ENCODE peak calls at places on chromosomes 7 and 10, in six cellular contexts. One of them, this sample, is unnamed.

GRCh38 chr7:132558815-132559214 is 17.5 kb downstream of the PLXNA4 start:
- DNase-seq in lung: no peak
- DNase-seq in lower lobe of right lung: no peak
- DNase-seq in progenitor cell of endocrine pancreas: no peak
- DNase-seq in psoas muscle: no peak
- DNase-seq in RWPE1: no peak
- DNase-seq in this sample: no peak

GRCh38 chr7:99126921-99127553 is 16.9 kb downstream of the SMURF1 start:
- DNase-seq in RWPE1: no peak
- DNase-seq in progenitor cell of endocrine pancreas: no peak
- DNase-seq in lung: no peak
- DNase-seq in psoas muscle: no peak
- DNase-seq in lower lobe of right lung: peak; percentile 72
- DNase-seq in this sample: no peak

GRCh38 chr10:70479626-70480253 is 1.2 kb downstream of the PALD1 start:
- DNase-seq in RWPE1: no peak
- DNase-seq in lower lobe of right lung: no peak
- DNase-seq in lung: no peak
- DNase-seq in progenitor cell of endocrine pancreas: no peak
- DNase-seq in psoas muscle: peak; percentile 72
- DNase-seq in this sample: no peak

GRCh38 chr7:2558620-2559282 is at the start of gene IQCE:
- DNase-seq in RWPE1: peak; percentile 92
- DNase-seq in progenitor cell of endocrine pancreas: peak; percentile 97
- DNase-seq in psoas muscle: peak; percentile 97
- DNase-seq in lung: peak; percentile 94
- DNase-seq in lower lobe of right lung: peak; percentile 96
- DNase-seq in this sample: peak; percentile 59

GRCh38 chr10:103936022-103936421 is 18.0 kb upstream of the STN1 start:
- DNase-seq in RWPE1: no peak
- DNase-seq in lower lobe of right lung: no peak
- DNase-seq in progenitor cell of endocrine pancreas: no peak
- DNase-seq in psoas muscle: no peak
- DNase-seq in lung: no peak
- DNase-seq in this sample: no peak

GRCh38 chr10:31278279-31278941 is 40.6 kb upstream of the ZEB1 start:
- DNase-seq in progenitor cell of endocrine pancreas: no peak
- DNase-seq in psoas muscle: no peak
- DNase-seq in RWPE1: no peak
- DNase-seq in lung: no peak
- DNase-seq in lower lobe of right lung: no peak
- DNase-seq in this sample: no peak

GRCh38 chr10:25966846-25967245 is 32.8 kb downstream of the MYO3A start:
- DNase-seq in lower lobe of right lung: no peak
- DNase-seq in lung: no peak
- DNase-seq in progenitor cell of endocrine pancreas: no peak
- DNase-seq in psoas muscle: no peak
- DNase-seq in RWPE1: no peak
- DNase-seq in this sample: no peak

GRCh38 chr10:69359089-69360025 is 57.4 kb downstream of the TACR2 start:
- DNase-seq in psoas muscle: no peak
- DNase-seq in lung: no peak
- DNase-seq in lower lobe of right lung: no peak
- DNase-seq in RWPE1: no peak
- DNase-seq in progenitor cell of endocrine pancreas: no peak
- DNase-seq in this sample: no peak

GRCh38 chr7:30906520-30907240 is 5.0 kb upstream of the AQP1 start:
- DNase-seq in progenitor cell of endocrine pancreas: no peak
- DNase-seq in lower lobe of right lung: no peak
- DNase-seq in lung: no peak
- DNase-seq in psoas muscle: no peak
- DNase-seq in RWPE1: peak; percentile 27
- DNase-seq in this sample: no peak

GRCh38 chr10:82759050-82759449 is 884.1 kb downstream of the NRG3 start:
- DNase-seq in psoas muscle: no peak
- DNase-seq in RWPE1: no peak
- DNase-seq in lower lobe of right lung: no peak
- DNase-seq in lung: no peak
- DNase-seq in progenitor cell of endocrine pancreas: no peak
- DNase-seq in this sample: no peak

GRCh38 chr7:77745746-77746145 is 49.5 kb downstream of the RSBN1L start:
- DNase-seq in progenitor cell of endocrine pancreas: no peak
- DNase-seq in lung: no peak
- DNase-seq in RWPE1: no peak
- DNase-seq in lower lobe of right lung: no peak
- DNase-seq in psoas muscle: no peak
- DNase-seq in this sample: no peak

GRCh38 chr7:70693690-70694356 is 438.1 kb upstream of the GALNT17 start:
- DNase-seq in lung: peak; percentile 68
- DNase-seq in psoas muscle: peak; percentile 95
- DNase-seq in lower lobe of right lung: peak; percentile 81
- DNase-seq in RWPE1: peak; percentile 31
- DNase-seq in progenitor cell of endocrine pancreas: peak; percentile 57
- DNase-seq in this sample: peak; percentile 35

GRCh38 chr7:2638224-2638991 is 6.6 kb downstream of the TTYH3 start:
- DNase-seq in lower lobe of right lung: no peak
- DNase-seq in lung: no peak
- DNase-seq in RWPE1: no peak
- DNase-seq in progenitor cell of endocrine pancreas: no peak
- DNase-seq in psoas muscle: peak; percentile 87
- DNase-seq in this sample: no peak

GRCh38 chr7:64884085-64884912 is 18.8 kb upstream of the ZNF273 start:
- DNase-seq in lower lobe of right lung: no peak
- DNase-seq in psoas muscle: no peak
- DNase-seq in progenitor cell of endocrine pancreas: no peak
- DNase-seq in lung: no peak
- DNase-seq in RWPE1: no peak
- DNase-seq in this sample: peak; percentile 3

GRCh38 chr7:94414481-94414880 is 19.8 kb downstream of the COL1A2 start:
- DNase-seq in psoas muscle: no peak
- DNase-seq in RWPE1: no peak
- DNase-seq in progenitor cell of endocrine pancreas: no peak
- DNase-seq in lung: no peak
- DNase-seq in lower lobe of right lung: no peak
- DNase-seq in this sample: no peak

GRCh38 chr10:117107280-117107679 is 30.8 kb downstream of the VAX1 start:
- DNase-seq in RWPE1: no peak
- DNase-seq in progenitor cell of endocrine pancreas: no peak
- DNase-seq in lower lobe of right lung: no peak
- DNase-seq in psoas muscle: no peak
- DNase-seq in lung: no peak
- DNase-seq in this sample: no peak

GRCh38 chr10:132294196-132294520 is 13.6 kb downstream of the STK32C start:
- DNase-seq in lower lobe of right lung: peak; percentile 10
- DNase-seq in RWPE1: no peak
- DNase-seq in lung: no peak
- DNase-seq in progenitor cell of endocrine pancreas: no peak
- DNase-seq in psoas muscle: no peak
- DNase-seq in this sample: no peak

GRCh38 chr7:40866601-40867000 is 731.8 kb downstream of the SUGCT start:
- DNase-seq in RWPE1: no peak
- DNase-seq in progenitor cell of endocrine pancreas: no peak
- DNase-seq in lung: no peak
- DNase-seq in psoas muscle: no peak
- DNase-seq in lower lobe of right lung: no peak
- DNase-seq in this sample: no peak

GRCh38 chr10:32005050-32005449 is 51.2 kb downstream of the KIF5B start:
- DNase-seq in RWPE1: peak; percentile 30
- DNase-seq in lung: peak; percentile 33
- DNase-seq in progenitor cell of endocrine pancreas: no peak
- DNase-seq in psoas muscle: no peak
- DNase-seq in lower lobe of right lung: no peak
- DNase-seq in this sample: no peak

GRCh38 chr7:2242541-2243482 is 786 bp downstream of the NUDT1 start:
- DNase-seq in progenitor cell of endocrine pancreas: no peak
- DNase-seq in lower lobe of right lung: no peak
- DNase-seq in lung: no peak
- DNase-seq in RWPE1: peak; percentile 44
- DNase-seq in psoas muscle: no peak
- DNase-seq in this sample: no peak

GRCh38 chr7:36535866-36536664 is 146.4 kb downstream of the ANLN start:
- DNase-seq in progenitor cell of endocrine pancreas: no peak
- DNase-seq in RWPE1: peak; percentile 53
- DNase-seq in lung: no peak
- DNase-seq in psoas muscle: no peak
- DNase-seq in lower lobe of right lung: no peak
- DNase-seq in this sample: no peak

GRCh38 chr7:121547341-121548092 is 151.4 kb upstream of the FAM3C start:
- DNase-seq in psoas muscle: no peak
- DNase-seq in lung: no peak
- DNase-seq in RWPE1: peak; percentile 66
- DNase-seq in lower lobe of right lung: no peak
- DNase-seq in progenitor cell of endocrine pancreas: no peak
- DNase-seq in this sample: no peak

GRCh38 chr7:70383947-70384475 is 747.9 kb upstream of the GALNT17 start:
- DNase-seq in RWPE1: no peak
- DNase-seq in progenitor cell of endocrine pancreas: no peak
- DNase-seq in lower lobe of right lung: no peak
- DNase-seq in lung: no peak
- DNase-seq in psoas muscle: no peak
- DNase-seq in this sample: no peak

GRCh38 chr10:53135213-53135896 is 362.8 kb upstream of the MBL2 start:
- DNase-seq in RWPE1: no peak
- DNase-seq in psoas muscle: no peak
- DNase-seq in lung: no peak
- DNase-seq in lower lobe of right lung: no peak
- DNase-seq in progenitor cell of endocrine pancreas: no peak
- DNase-seq in this sample: no peak

DNA sequence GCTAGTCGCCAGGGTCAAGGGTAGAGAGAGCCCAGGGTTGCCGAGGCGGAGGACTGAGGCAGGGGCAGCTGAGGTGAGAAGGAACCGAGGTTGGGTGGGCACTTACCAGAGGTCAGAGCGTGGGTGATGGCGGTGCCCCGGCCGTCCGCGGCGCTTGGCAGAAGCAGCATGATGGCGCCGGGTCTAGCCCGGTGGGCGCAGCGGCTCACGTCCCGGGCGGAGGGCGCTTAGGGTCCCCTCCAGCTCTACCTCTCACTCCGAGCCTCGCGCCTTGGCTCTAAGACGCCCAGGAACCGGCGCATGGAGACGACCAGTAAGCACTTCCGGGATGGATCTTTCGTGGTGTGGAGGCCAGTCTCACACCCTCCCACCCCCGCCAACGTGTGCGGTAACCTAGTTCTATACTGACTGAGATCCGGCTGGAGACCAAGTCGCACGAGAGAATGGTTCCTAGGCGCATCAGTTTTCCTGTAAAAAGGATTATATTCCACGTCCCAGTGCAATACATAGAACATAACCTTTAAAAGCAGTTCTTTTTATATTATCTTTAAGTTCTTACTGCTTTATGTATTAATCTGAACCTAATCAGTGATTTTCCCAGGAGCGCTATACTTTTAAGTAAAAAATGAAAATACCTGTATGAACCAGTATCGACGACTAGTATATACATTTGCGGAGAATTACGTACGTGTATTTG is at the start of gene DNAJC2:
- DNase-seq in psoas muscle: peak; percentile 92
- DNase-seq in lower lobe of right lung: peak; percentile 91
- DNase-seq in lung: peak; percentile 83
- DNase-seq in progenitor cell of endocrine pancreas: peak; percentile 58
- DNase-seq in RWPE1: peak; percentile 94
- DNase-seq in this sample: peak; percentile 63
- TF ChIP-seq CTCF in psoas muscle: no peak
- TF ChIP-seq CTCF in lower lobe of right lung: no peak
- TF ChIP-seq CTCF in lung: no peak
- TF ChIP-seq CTCF in progenitor cell of endocrine pancreas: no peak
- TF ChIP-seq CTCF in RWPE1: no peak
- TF ChIP-seq CTCF in this sample: no peak

DNA sequence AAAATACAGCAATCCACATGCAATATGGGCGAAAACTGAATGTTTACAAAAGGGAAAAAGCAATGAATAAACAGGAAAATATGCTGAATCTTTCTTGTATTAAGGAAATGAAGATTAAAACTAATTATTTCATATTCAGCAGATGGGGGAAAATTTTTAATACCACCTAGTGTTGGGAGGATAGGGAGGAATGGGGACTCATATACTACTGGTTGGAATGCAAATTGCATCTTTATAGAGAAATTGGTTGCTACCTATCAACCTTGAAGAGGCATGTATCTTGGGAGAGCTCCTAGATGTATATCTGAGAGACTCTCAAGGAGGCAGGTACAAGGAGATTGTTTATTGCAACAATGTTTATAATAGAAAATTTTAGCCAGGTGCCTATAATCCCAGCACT is 101.4 kb downstream of the CREM start:
- DNase-seq in lung: no peak
- DNase-seq in progenitor cell of endocrine pancreas: no peak
- DNase-seq in lower lobe of right lung: no peak
- DNase-seq in psoas muscle: no peak
- DNase-seq in RWPE1: no peak
- DNase-seq in this sample: no peak
- TF ChIP-seq CTCF in lung: no peak
- TF ChIP-seq CTCF in progenitor cell of endocrine pancreas: no peak
- TF ChIP-seq CTCF in lower lobe of right lung: no peak
- TF ChIP-seq CTCF in psoas muscle: no peak
- TF ChIP-seq CTCF in RWPE1: no peak
- TF ChIP-seq CTCF in this sample: no peak

GRCh38 chr10:80206277-80206655 is 929 bp upstream of the ANXA11 start:
- DNase-seq in progenitor cell of endocrine pancreas: no peak
- DNase-seq in psoas muscle: no peak
- DNase-seq in lung: no peak
- DNase-seq in lower lobe of right lung: no peak
- DNase-seq in RWPE1: no peak
- DNase-seq in this sample: no peak

GRCh38 chr10:80205478-80206276 is at the start of gene ANXA11:
- DNase-seq in psoas muscle: peak; percentile 91
- DNase-seq in lung: peak; percentile 85
- DNase-seq in progenitor cell of endocrine pancreas: peak; percentile 70
- DNase-seq in RWPE1: peak; percentile 86
- DNase-seq in lower lobe of right lung: peak; percentile 91
- DNase-seq in this sample: peak; percentile 67

GRCh38 chr10:80207768-80208385 is 2.5 kb upstream of the ANXA11 start:
- DNase-seq in progenitor cell of endocrine pancreas: no peak
- DNase-seq in psoas muscle: no peak
- DNase-seq in lung: no peak
- DNase-seq in lower lobe of right lung: no peak
- DNase-seq in RWPE1: no peak
- DNase-seq in this sample: no peak

GRCh38 chr10:80211786-80212185 is 6.4 kb upstream of the ANXA11 start:
- DNase-seq in lung: no peak
- DNase-seq in progenitor cell of endocrine pancreas: no peak
- DNase-seq in psoas muscle: no peak
- DNase-seq in RWPE1: no peak
- DNase-seq in lower lobe of right lung: no peak
- DNase-seq in this sample: no peak

GRCh38 chr10:80210259-80210658 is 4.9 kb upstream of the ANXA11 start:
- DNase-seq in lung: no peak
- DNase-seq in RWPE1: no peak
- DNase-seq in psoas muscle: no peak
- DNase-seq in progenitor cell of endocrine pancreas: no peak
- DNase-seq in lower lobe of right lung: no peak
- DNase-seq in this sample: no peak
- TF ChIP-seq CTCF in lung: no peak
- TF ChIP-seq CTCF in RWPE1: no peak
- TF ChIP-seq CTCF in psoas muscle: no peak
- TF ChIP-seq CTCF in progenitor cell of endocrine pancreas: no peak
- TF ChIP-seq CTCF in lower lobe of right lung: no peak
- TF ChIP-seq CTCF in this sample: no peak

GRCh38 chr10:126135177-126135576 is 238.8 kb downstream of the FANK1 start:
- DNase-seq in lower lobe of right lung: no peak
- DNase-seq in psoas muscle: no peak
- DNase-seq in progenitor cell of endocrine pancreas: no peak
- DNase-seq in lung: no peak
- DNase-seq in RWPE1: no peak
- DNase-seq in this sample: no peak
- TF ChIP-seq CTCF in lower lobe of right lung: no peak
- TF ChIP-seq CTCF in psoas muscle: no peak
- TF ChIP-seq CTCF in progenitor cell of endocrine pancreas: no peak
- TF ChIP-seq CTCF in lung: no peak
- TF ChIP-seq CTCF in RWPE1: no peak
- TF ChIP-seq CTCF in this sample: no peak

GRCh38 chr10:27242473-27242950 is 1.9 kb upstream of the ACBD5 start:
- DNase-seq in lower lobe of right lung: no peak
- DNase-seq in RWPE1: no peak
- DNase-seq in progenitor cell of endocrine pancreas: no peak
- DNase-seq in psoas muscle: no peak
- DNase-seq in lung: no peak
- DNase-seq in this sample: no peak
- TF ChIP-seq CTCF in lower lobe of right lung: no peak
- TF ChIP-seq CTCF in RWPE1: peak; percentile 10
- TF ChIP-seq CTCF in progenitor cell of endocrine pancreas: no peak
- TF ChIP-seq CTCF in psoas muscle: no peak
- TF ChIP-seq CTCF in lung: no peak
- TF ChIP-seq CTCF in this sample: no peak